ENCODE peak calls at places on chromosomes 11 and 22, in eight cellular contexts. X is neural progenitor cell, E is Peyer's patch, M is pancreas, Y is upper lobe of right lung, D is prostate gland, J is osteoblast, T is esophagus squamous epithelium. H is an unnamed sample.

GRCh38 chr11:26896716-26897115 is 97.2 kb upstream of the FIBIN start:
- DNase-seq in X (no peak), E (no peak), M (no peak), Y (no peak), D (no peak), J (no peak), T (no peak), H (no peak)

GRCh38 chr11:10418259-10418949 is 36.7 kb upstream of the AMPD3 start:
- DNase-seq in X (no peak), E (no peak), M (no peak), Y (no peak), D (no peak), J (no peak), T (no peak), H (no peak)

GRCh38 chr11:69003866-69004311 is 9.2 kb downstream of the MRGPRF start:
- DNase-seq in X (no peak), E (no peak), M (no peak), Y (peak; percentile 56), D (no peak), J (peak; percentile 58), T (no peak), H (no peak)

GRCh38 chr11:59551651-59552521 is 40.5 kb downstream of the OR4D9 start:
- DNase-seq in X (peak; percentile 74), E (no peak), M (peak; percentile 45), Y (no peak), D (no peak), J (peak; percentile 68), T (no peak), H (peak; percentile 89)

GRCh38 chr11:8080674-8081590 is at the start of gene TUB:
- DNase-seq in X (peak; percentile 78), E (no peak), M (no peak), Y (no peak), D (no peak), J (peak; percentile 97), T (no peak), H (peak; percentile 29)

GRCh38 chr22:39174498-39175120 is 22.1 kb upstream of the CBX7 start:
- DNase-seq in X (peak; percentile 99), E (peak; percentile 87), M (peak; percentile 67), Y (peak; percentile 84), D (peak; percentile 53), J (peak; percentile 95), T (no peak), H (peak; percentile 79)

GRCh38 chr11:112215621-112216020 is 10.6 kb upstream of the PTS start:
- DNase-seq in X (no peak), E (no peak), M (no peak), Y (no peak), D (no peak), J (no peak), T (no peak), H (no peak)

GRCh38 chr11:118267486-118267885 is 3.4 kb upstream of the MPZL2 start:
- DNase-seq in X (no peak), E (no peak), M (no peak), Y (no peak), D (no peak), J (no peak), T (no peak), H (no peak)

GRCh38 chr22:46592390-46592872 is 27.8 kb upstream of the GRAMD4 start:
- DNase-seq in X (peak; percentile 0), E (peak; percentile 80), M (no peak), Y (no peak), D (no peak), J (peak; percentile 97), T (no peak), H (peak; percentile 84)

GRCh38 chr11:118592616-118593367 is 14.6 kb upstream of the PHLDB1 start:
- DNase-seq in X (no peak), E (no peak), M (peak; percentile 4), Y (no peak), D (no peak), J (no peak), T (no peak), H (no peak)

GRCh38 chr11:67468056-67468455 is 995 bp downstream of the TMEM134 start:
- DNase-seq in X (no peak), E (no peak), M (peak; percentile 97), Y (peak; percentile 92), D (peak; percentile 95), J (peak; percentile 87), T (no peak), H (no peak)

GRCh38 chr11:120335596-120335927 is 651 bp upstream of the ARHGEF12 start:
- DNase-seq in X (no peak), E (no peak), M (no peak), Y (no peak), D (peak; percentile 27), J (no peak), T (no peak), H (peak; percentile 41)

GRCh38 chr11:87144266-87144665 is 106.5 kb downstream of the TMEM135 start:
- DNase-seq in X (no peak), E (no peak), M (no peak), Y (no peak), D (no peak), J (no peak), T (no peak), H (no peak)

GRCh38 chr22:49983148-49984042 is 22.8 kb downstream of the PIM3 start:
- DNase-seq in X (peak; percentile 65), E (no peak), M (peak; percentile 18), Y (peak; percentile 72), D (no peak), J (peak; percentile 71), T (no peak), H (peak; percentile 46)

GRCh38 chr11:111148116-111148515 is 97.4 kb upstream of the POU2AF2 start:
- DNase-seq in X (no peak), E (no peak), M (no peak), Y (no peak), D (no peak), J (no peak), T (no peak), H (no peak)

GRCh38 chr11:100863080-100863581 is 176.0 kb downstream of the ARHGAP42 start:
- DNase-seq in X (peak; percentile 46), E (no peak), M (no peak), Y (no peak), D (no peak), J (peak; percentile 4), T (no peak), H (peak; percentile 88)

GRCh38 chr11:60852060-60852638 is 3.6 kb downstream of the PTGDR2 start:
- DNase-seq in X (no peak), E (no peak), M (peak; percentile 39), Y (no peak), D (no peak), J (peak; percentile 75), T (no peak), H (peak; percentile 18)

GRCh38 chr22:43832393-43833265 is 20.5 kb upstream of the EFCAB6 start:
- DNase-seq in X (no peak), E (no peak), M (no peak), Y (peak; percentile 46), D (no peak), J (peak; percentile 80), T (no peak), H (no peak)

GRCh38 chr11:43577566-43578264 is 102.8 kb upstream of the HSD17B12 start:
- DNase-seq in X (no peak), E (no peak), M (no peak), Y (no peak), D (no peak), J (peak; percentile 84), T (no peak), H (no peak)

GRCh38 chr11:43579919-43580276 is 100.6 kb upstream of the HSD17B12 start:
- DNase-seq in X (peak; percentile 36), E (no peak), M (no peak), Y (no peak), D (no peak), J (no peak), T (no peak), H (no peak)

GRCh38 chr11:43578346-43579170 is 102.0 kb upstream of the HSD17B12 start:
- DNase-seq in X (no peak), E (no peak), M (no peak), Y (no peak), D (no peak), J (peak; percentile 95), T (no peak), H (no peak)

GRCh38 chr11:43580735-43581369 is 99.7 kb upstream of the HSD17B12 start:
- DNase-seq in X (peak; percentile 60), E (no peak), M (no peak), Y (no peak), D (no peak), J (peak; percentile 88), T (no peak), H (no peak)

GRCh38 chr11:43579171-43579918 is 101.2 kb upstream of the HSD17B12 start:
- DNase-seq in X (peak; percentile 79), E (no peak), M (no peak), Y (no peak), D (no peak), J (peak; percentile 92), T (no peak), H (peak; percentile 74)
- TF ChIP-seq CTCF in X (peak; percentile 52), E (no peak), M (no peak), Y (no peak), D (no peak), J (peak; percentile 8), T (no peak), H (peak; percentile 44)

GRCh38 chr11:44318369-44318768 is 8.4 kb upstream of the ALX4 start:
- DNase-seq in X (no peak), E (no peak), M (no peak), Y (no peak), D (no peak), J (no peak), T (no peak), H (no peak)
- H3K27me3 ChIP-seq in X (peaks cover 100% of the 10 kb centered on the region), E (no peaks in the 10 kb centered on the region), M (peaks cover 2% of the 10 kb centered on the region), Y (peaks cover 97% of the 10 kb centered on the region), D (peaks cover 62% of the 10 kb centered on the region), J (peaks cover 95% of the 10 kb centered on the region), T (peaks cover 17% of the 10 kb centered on the region), H (peaks cover 100% of the 10 kb centered on the region)

DNA sequence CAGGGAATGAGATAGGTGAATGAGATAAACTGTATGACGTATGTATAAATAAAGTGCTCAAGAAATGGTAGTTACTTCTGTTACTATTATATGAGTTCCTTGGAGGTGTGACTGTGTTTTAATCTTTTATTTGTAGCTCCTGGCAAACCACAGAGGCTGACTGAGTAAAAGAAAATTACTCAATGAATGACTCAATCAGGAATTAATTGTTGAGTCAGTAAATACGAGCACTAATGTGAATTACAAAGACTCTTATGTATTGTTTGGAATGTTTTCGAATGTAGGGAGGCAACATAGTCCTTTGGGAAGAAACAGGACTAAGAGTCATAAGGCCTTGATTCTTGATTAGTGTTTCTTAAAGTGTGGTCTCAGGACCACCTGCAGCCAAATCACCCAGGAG is 51.1 kb upstream of the BLID start:
- DNase-seq in X (no peak), E (no peak), M (no peak), Y (no peak), D (no peak), J (peak; percentile 0), T (no peak), H (peak; percentile 86)
- H3K4me1 ChIP-seq in X (peaks cover 10% of the 10 kb centered on the region), E (no peaks in the 10 kb centered on the region), M (no peaks in the 10 kb centered on the region), Y (no peaks in the 10 kb centered on the region), D (peaks cover 2% of the 10 kb centered on the region), J (peaks cover 90% of the 10 kb centered on the region), T (peaks cover 18% of the 10 kb centered on the region), H (no peaks in the 10 kb centered on the region)

DNA sequence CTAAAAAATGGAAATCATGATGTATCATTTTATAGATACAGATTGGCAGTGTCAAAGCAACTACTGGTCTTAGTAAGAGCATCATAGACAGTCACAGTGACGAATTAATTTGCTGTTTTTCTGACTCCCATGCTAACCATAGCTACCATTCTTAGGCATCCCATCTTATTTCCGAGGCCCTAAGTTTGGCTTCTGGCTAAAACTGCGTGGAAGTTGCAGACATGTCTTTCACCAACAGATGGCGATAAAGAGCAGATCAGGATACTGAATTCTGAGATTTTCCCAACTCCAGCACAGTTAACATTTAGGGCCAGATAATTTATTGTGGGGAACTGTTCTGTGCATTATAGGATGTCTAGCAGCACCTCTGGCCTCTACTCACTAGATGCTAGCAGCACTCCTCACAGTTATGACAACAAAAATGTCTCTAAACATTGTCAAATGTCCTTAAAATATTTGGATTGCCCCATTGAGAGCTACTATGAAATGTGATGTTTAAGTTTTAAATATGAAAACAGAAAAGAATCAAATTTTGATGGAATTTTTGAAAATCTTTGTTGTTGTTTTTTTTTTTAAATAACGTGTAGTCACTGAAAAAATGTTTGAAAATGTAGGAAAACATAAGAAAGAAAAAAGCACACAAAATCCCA is 16.3 kb downstream of the OR2AG2 start:
- DNase-seq in X (peak; percentile 67), E (no peak), M (peak; percentile 28), Y (no peak), D (no peak), J (peak; percentile 76), T (no peak), H (peak; percentile 57)
- TF ChIP-seq CTCF in X (peak; percentile 86), E (peak; percentile 68), M (peak; percentile 82), Y (peak; percentile 90), D (peak; percentile 63), J (peak; percentile 87), T (peak; percentile 50), H (peak; percentile 94)

H was measured in cardiac muscle cell.